ENCODE peak calls at places on chromosomes 16 and 17, in four cellular contexts. C, D, E and P are unnamed samples. For H3K36me3 and H3K4me1, the result is how much of the 10 kb centered on the place peaks cover.

GRCh38 chr17:71980171-71980570 is 140.6 kb upstream of the SOX9 start:
- DNase-seq in C (no peak), E (no peak), D (no peak), P (no peak)

GRCh38 chr16:53091508-53092211 is 36.9 kb downstream of the CHD9 start:
- DNase-seq in C (peak), E (no peak), D (peak), P (peak)

GRCh38 chr16:79098897-79099296 is 501.6 kb downstream of the MAF start:
- DNase-seq in D (no peak), E (no peak), C (no peak), P (no peak)

GRCh38 chr16:58518083-58518979 is 3.0 kb downstream of the SETD6 start:
- DNase-seq in D (no peak), C (peak), E (no peak), P (no peak)

GRCh38 chr16:3986235-3986544 is 105.7 kb upstream of the CREBBP start:
- DNase-seq in C (no peak), E (no peak), D (no peak), P (no peak)

GRCh38 chr17:40095944-40096791 is 4.2 kb downstream of the NR1D1 start:
- DNase-seq in E (no peak), D (peak), C (peak), P (peak)

GRCh38 chr16:81319221-81319912 is 4.6 kb downstream of the GAN start:
- DNase-seq in C (no peak), E (no peak), D (no peak), P (no peak)

GRCh38 chr16:11949527-11949926 is 7.7 kb upstream of the NPIPB2 start:
- DNase-seq in C (peak), E (peak), D (peak), P (no peak)

GRCh38 chr16:48531011-48531962 is 78.7 kb downstream of the N4BP1 start:
- DNase-seq in D (no peak), E (no peak), C (no peak), P (no peak)

GRCh38 chr17:921161-921560 is 58.4 kb downstream of the NXN start:
- DNase-seq in E (peak), C (no peak), D (peak), P (no peak)

GRCh38 chr17:48907713-48908046 is 527 bp upstream of the UBE2Z start:
- DNase-seq in E (no peak), C (no peak), D (no peak), P (no peak)

GRCh38 chr16:67100569-67101300 is 9.0 kb upstream of the PHAF1 start:
- DNase-seq in D (no peak), C (peak), E (no peak), P (no peak)

GRCh38 chr16:68676113-68676860 is 31.2 kb downstream of the CDH3 start:
- DNase-seq in D (no peak), C (no peak), E (no peak), P (no peak)

GRCh38 chr17:82325286-82326180 is 8.0 kb downstream of the SECTM1 start:
- DNase-seq in E (no peak), D (no peak), C (no peak), P (no peak)
- H3K27ac ChIP-seq in E (no peak), D (no peak), C (no peak), P (no peak)

DNA sequence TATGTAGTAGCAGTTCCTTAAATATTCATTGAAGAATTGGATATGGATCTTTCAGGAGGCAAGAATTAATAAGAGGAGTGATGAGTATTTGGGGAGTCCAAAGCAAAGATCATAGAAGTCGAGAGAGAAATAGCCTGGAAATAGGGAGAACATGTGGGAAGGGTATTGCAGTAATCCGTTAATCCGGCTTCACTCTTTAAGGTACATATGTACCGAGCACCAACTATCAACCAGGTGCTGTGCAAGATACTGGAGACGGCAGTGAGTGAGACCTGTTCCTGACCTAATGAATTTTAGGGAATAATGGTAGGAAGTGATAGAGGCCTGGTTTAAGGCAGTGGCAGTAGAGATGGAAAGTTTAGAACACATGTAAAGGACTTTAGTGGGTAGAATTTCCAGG is 1.1 kb downstream of the ELP5 start:
- DNase-seq in D (no peak), C (no peak), E (no peak), P (no peak)
- H3K36me3 ChIP-seq in D (under half), C (under half), E (under half), P (under half)

DNA sequence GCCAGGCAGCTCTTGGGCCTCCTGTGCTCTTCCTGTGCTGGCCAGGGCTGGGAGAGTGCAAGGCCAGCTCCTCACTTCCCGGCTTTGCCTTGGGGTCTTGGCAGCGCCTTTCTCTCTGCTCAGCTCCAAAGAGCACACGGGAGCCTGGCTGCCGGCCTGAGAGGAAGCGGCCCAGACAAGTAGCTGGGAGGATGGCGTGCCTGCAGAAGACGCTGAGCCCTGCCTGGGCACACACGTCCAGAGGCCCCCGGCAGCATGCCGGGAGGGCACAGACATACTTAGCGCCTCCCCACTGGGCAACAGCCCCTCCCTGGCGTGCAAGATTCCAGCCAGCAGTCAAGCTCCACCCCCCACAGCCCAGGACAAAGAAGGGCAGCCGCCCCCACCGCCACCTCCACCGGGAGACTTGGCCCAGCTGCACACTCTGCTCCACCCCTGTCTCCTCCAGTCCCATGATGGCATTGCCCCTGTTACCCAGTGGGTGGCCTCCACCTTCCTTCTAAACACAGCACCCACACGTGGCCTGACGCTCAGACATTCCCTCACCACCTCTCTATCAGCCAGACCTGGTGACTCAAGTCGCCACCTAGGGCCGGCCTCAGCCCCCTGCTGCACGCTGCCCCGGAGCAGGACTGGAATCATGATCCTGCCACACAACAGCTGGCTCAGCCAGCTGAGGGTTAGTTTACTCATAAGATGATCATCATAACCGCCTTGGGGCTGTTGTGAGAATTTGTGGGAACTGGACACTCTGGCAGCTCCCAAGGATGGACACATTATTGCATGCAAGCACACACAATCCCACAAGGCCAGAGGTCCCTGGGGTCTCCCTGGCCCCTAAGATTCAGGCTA is 12.4 kb downstream of the SGCA start:
- DNase-seq in C (peak), E (peak), D (peak), P (peak)
- H3K4me1 ChIP-seq in C (under half), E (under half), D (under half), P (under half)

DNA sequence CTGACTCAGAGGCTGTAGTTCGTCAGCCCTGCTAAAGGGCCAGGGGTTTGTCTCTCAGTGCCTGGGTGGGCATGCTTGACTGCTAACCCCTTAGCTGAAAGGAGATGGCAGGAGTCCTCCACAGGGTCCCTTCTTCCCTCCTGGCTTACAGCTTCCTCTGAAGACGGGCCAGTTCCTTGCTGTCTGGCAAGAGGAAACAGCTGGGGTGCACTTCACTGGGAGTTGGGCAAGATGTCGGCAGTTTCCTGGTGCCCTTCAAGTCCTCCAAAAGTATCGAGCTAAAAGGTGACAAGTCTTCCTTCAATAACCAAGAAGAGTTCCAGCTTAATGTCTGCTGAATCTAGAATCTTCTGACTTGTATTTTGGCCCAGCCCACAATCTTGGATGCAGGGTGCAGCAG is 23.4 kb downstream of the NUP85 start:
- DNase-seq in D (peak), C (no peak), E (no peak), P (no peak)
- H3K27ac ChIP-seq in D (no peak), C (no peak), E (peak), P (no peak)

GRCh38 chr16:88066680-88067529 is 115.7 kb downstream of the BANP start:
- DNase-seq in E (no peak), D (no peak), C (no peak), P (no peak)
- H3K36me3 ChIP-seq in E (under half), D (under half), C (half or more), P (under half)

GRCh38 chr17:17817552-17817947 is 19.2 kb downstream of the SREBF1 start:
- DNase-seq in D (no peak), E (no peak), C (no peak), P (peak)
- H3K4me1 ChIP-seq in D (under half), E (under half), C (under half), P (under half)